ENCODE peak calls at places on chromosome 3, in nine cellular contexts. C, N, V, F, I, G, K, U and M are unnamed samples.

GRCh38 chr3:46663611-46664135 is 29.8 kb downstream of the ALS2CL start:
- DNase-seq in F (peak), N (peak), V (peak), G (no peak), I (no peak), C (peak), U (peak), K (peak), M (no peak)

GRCh38 chr3:124117486-124117885 is 125.6 kb upstream of the ROPN1 start:
- DNase-seq in I (no peak), G (peak), U (no peak), N (no peak), K (no peak), C (no peak), F (no peak), V (no peak), M (no peak)

GRCh38 chr3:113695818-113696645 is at the start of gene USF3:
- DNase-seq in U (peak), C (peak), F (peak), G (peak), V (peak), N (peak), I (peak), K (peak), M (peak)

GRCh38 chr3:127535106-127535785 is 55.3 kb downstream of the TPRA1 start:
- DNase-seq in K (no peak), F (no peak), U (no peak), I (no peak), V (no peak), N (peak), G (no peak), C (no peak), M (no peak)

GRCh38 chr3:181614878-181615277 is 96.8 kb upstream of the SOX2 start:
- DNase-seq in N (no peak), K (no peak), U (no peak), C (no peak), F (no peak), V (no peak), G (no peak), I (no peak), M (no peak)

GRCh38 chr3:30342319-30343060 is 263.9 kb upstream of the TGFBR2 start:
- DNase-seq in K (no peak), G (peak), N (peak), F (no peak), I (peak), U (peak), V (no peak), C (peak), M (no peak)

GRCh38 chr3:174333640-174334039 is 525.5 kb upstream of the NAALADL2 start:
- DNase-seq in U (no peak), I (no peak), C (no peak), F (no peak), K (no peak), V (no peak), N (no peak), G (no peak), M (no peak)

GRCh38 chr3:76646921-76647562 is 392.9 kb upstream of the ROBO2 start:
- DNase-seq in F (no peak), C (no peak), K (no peak), U (no peak), N (no peak), V (peak), G (no peak), I (no peak), M (no peak)

GRCh38 chr3:45644063-45644462 is 45.1 kb upstream of the SACM1L start:
- DNase-seq in K (no peak), N (no peak), V (no peak), I (no peak), G (peak), U (no peak), F (no peak), C (no peak), M (no peak)

GRCh38 chr3:15443826-15444524 is 16.6 kb downstream of the EAF1 start:
- DNase-seq in C (no peak), F (no peak), G (no peak), V (no peak), K (no peak), N (no peak), I (no peak), U (no peak), M (no peak)

GRCh38 chr3:21839181-21839580 is 88.2 kb upstream of the ZNF385D start:
- DNase-seq in V (no peak), C (no peak), I (no peak), K (no peak), U (no peak), F (no peak), G (no peak), N (no peak), M (no peak)

GRCh38 chr3:43867673-43868072 is 176.9 kb downstream of the ABHD5 start:
- DNase-seq in K (no peak), V (no peak), F (no peak), N (no peak), G (peak), C (no peak), U (no peak), I (no peak), M (no peak)

GRCh38 chr3:39917060-39917773 is 107.8 kb downstream of the MYRIP start:
- DNase-seq in C (no peak), G (peak), F (no peak), K (no peak), N (no peak), I (no peak), U (no peak), V (no peak), M (no peak)

GRCh38 chr3:10219737-10220136 is 28.5 kb upstream of the TATDN2 start:
- DNase-seq in C (no peak), N (no peak), F (no peak), K (no peak), I (no peak), V (no peak), U (no peak), G (no peak), M (no peak)

GRCh38 chr3:26353052-26353451 is 269.5 kb upstream of the LRRC3B start:
- DNase-seq in I (no peak), C (no peak), U (no peak), N (no peak), F (no peak), G (no peak), V (no peak), K (no peak), M (no peak)

GRCh38 chr3:98449606-98450193 is 13.3 kb upstream of the OR5K1 start:
- DNase-seq in I (no peak), F (no peak), U (no peak), N (no peak), K (no peak), C (no peak), V (no peak), G (no peak), M (no peak)

GRCh38 chr3:137294139-137294538 is 336.4 kb downstream of the IL20RB start:
- DNase-seq in U (no peak), K (no peak), I (no peak), N (no peak), V (peak), G (no peak), C (no peak), F (no peak), M (no peak)

GRCh38 chr3:72092778-72093177 is 307.8 kb upstream of the PROK2 start:
- DNase-seq in N (no peak), F (no peak), G (no peak), C (no peak), I (no peak), K (peak), U (no peak), V (no peak), M (no peak)

GRCh38 chr3:133987933-133988484 is 41.7 kb downstream of the SLCO2A1 start:
- DNase-seq in I (no peak), N (no peak), V (no peak), U (no peak), K (no peak), C (no peak), G (no peak), F (no peak), M (no peak)

GRCh38 chr3:135896613-135897012 is 68.9 kb upstream of the PPP2R3A start:
- DNase-seq in I (no peak), V (peak), F (no peak), K (no peak), G (peak), N (no peak), C (no peak), U (no peak), M (no peak)

GRCh38 chr3:112001516-112001915 is 2.8 kb downstream of the TAGLN3 start:
- DNase-seq in C (no peak), U (no peak), N (no peak), I (no peak), V (no peak), K (no peak), F (no peak), G (no peak), M (no peak)

GRCh38 chr3:22960326-22960984 is 242.7 kb upstream of the UBE2E2 start:
- DNase-seq in U (peak), N (peak), K (peak), F (peak), C (peak), G (peak), V (peak), I (peak), M (no peak)

GRCh38 chr3:131018970-131019369 is 7.7 kb downstream of the ASTE1 start:
- DNase-seq in N (no peak), V (no peak), F (no peak), G (no peak), U (no peak), K (no peak), C (no peak), I (no peak), M (no peak)

GRCh38 chr3:196055683-196056270 is 26.1 kb downstream of the TFRC start:
- DNase-seq in N (peak), V (no peak), U (peak), F (no peak), I (no peak), C (no peak), G (peak), K (no peak), M (no peak)

GRCh38 chr3:15330031-15330596 is 2.3 kb downstream of the SH3BP5 start:
- DNase-seq in U (peak), C (peak), K (no peak), I (no peak), N (peak), F (no peak), G (peak), V (no peak), M (no peak)

DNA sequence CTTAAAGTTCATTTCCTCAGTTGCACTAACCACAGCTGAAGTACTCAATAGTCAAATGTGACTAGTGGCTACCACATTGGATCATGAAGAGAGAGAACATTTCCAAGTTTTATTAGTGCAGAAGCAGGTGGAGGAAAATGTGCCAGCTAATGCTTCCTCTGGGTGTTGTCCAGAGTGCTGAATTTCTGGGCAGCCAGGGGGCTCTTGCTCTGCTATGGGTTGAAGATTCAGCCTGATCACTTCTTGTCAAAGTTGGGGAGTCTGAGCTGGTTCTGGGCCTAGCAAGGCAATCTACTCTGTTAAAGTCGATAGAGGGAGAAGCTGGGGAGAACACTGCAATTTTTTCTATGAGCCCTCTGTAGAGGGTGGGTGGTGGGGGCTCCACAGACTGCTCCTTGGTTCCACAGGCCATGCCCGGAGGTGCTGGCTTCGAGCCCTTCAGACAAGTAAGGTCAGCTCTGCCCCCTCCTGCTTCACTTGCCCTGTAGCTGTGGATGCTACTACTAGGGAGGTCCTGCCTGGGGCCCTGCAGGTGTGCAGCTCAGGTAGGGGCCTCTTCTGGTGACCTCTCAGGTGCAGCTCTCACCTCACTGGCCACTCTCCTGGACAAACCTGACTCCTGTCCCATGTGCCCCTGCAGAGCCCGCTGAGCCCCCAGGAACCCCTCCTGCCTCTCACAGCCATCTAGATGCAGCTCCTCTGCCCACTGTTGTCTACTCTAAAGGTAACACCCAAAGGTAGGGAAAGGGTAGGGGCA is 8.2 kb downstream of the ALG3 start:
- DNase-seq in U (no peak), V (peak), I (no peak), F (peak), C (no peak), K (peak), G (no peak), N (no peak), M (no peak)
- TF ChIP-seq CTCF in U (no peak), V (no peak), I (no peak), F (no peak), C (no peak), K (no peak), G (no peak), N (no peak), M (no peak)

GRCh38 chr3:129051776-129052400 is 8.7 kb upstream of the GP9 start:
- DNase-seq in C (no peak), U (no peak), G (no peak), V (no peak), F (no peak), N (no peak), K (no peak), I (no peak), M (no peak)
- TF ChIP-seq CTCF in C (no peak), U (no peak), G (no peak), V (no peak), F (no peak), N (no peak), K (no peak), I (no peak), M (no peak)

DNA sequence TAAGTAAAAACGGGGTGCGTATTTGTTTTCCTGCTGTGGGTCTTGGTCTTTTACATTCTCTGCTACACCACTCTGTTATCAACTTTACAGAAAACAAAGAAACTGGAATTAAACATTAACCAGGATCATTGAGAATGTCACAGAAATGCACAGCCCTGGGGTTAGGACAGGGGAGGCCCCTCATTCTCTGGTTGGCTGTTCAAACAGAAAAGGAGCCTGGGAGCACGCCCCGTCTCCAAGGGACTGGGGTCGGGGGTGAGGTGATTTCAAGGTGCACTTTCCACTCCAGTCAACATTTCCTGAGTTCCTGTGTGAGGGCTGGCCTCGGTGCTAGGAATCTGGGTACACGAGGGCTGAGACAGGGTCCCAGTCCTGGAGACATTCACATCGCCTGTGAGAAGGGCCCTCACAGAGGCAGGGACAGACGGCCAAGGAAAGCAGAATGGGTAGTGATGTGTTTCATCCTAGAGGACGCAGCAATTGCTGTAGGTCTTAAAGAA is 30.3 kb downstream of the CPN2 start:
- DNase-seq in V (no peak), C (no peak), F (no peak), I (no peak), N (no peak), K (no peak), U (no peak), G (no peak), M (no peak)
- TF ChIP-seq CTCF in V (no peak), C (no peak), F (no peak), I (no peak), N (no peak), K (no peak), U (no peak), G (no peak), M (no peak)

GRCh38 chr3:55405436-55405835 is 81.7 kb downstream of the WNT5A start:
- DNase-seq in I (no peak), F (no peak), C (no peak), V (peak), K (peak), G (no peak), N (no peak), U (no peak), M (no peak)
- TF ChIP-seq CTCF in I (no peak), F (no peak), C (no peak), V (peak), K (peak), G (no peak), N (no peak), U (no peak), M (peak)

DNA sequence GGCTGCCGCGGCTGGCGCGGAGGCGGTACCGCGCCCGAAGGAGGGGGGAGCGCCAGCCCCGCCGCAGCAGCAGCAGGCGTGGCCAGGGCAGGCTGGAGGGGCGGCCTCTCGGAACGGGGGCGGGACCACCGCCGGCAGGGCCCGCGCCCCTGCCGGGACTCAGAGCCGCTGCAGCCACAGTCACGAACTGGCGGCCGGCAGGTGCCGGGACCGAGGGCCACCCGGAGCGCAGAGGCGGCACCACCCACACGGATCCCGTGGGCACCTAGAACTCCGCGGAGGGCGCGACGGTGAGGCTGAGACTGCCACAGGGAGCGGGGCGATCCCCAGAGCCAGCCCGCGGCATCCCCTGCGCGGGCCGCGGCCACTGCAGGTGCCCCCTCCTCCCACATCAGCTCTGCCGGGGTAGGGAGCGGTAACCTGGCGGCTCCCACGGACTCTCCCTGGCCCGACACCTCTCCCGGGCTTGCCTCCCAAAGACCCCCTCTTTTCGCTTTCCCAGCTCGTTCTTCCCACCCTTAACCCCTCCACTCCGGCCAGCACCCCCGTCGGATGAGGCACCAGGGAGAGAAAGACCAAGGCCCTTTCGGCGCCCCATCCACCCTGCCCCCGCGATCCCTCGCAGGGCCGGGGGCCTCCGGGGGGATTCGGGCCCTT is at the start of gene VWA5B2:
- DNase-seq in N (peak), U (peak), K (peak), G (peak), C (no peak), V (peak), F (peak), I (peak), M (peak)
- TF ChIP-seq CTCF in N (peak), U (no peak), K (no peak), G (no peak), C (no peak), V (no peak), F (no peak), I (no peak), M (peak)

DNA sequence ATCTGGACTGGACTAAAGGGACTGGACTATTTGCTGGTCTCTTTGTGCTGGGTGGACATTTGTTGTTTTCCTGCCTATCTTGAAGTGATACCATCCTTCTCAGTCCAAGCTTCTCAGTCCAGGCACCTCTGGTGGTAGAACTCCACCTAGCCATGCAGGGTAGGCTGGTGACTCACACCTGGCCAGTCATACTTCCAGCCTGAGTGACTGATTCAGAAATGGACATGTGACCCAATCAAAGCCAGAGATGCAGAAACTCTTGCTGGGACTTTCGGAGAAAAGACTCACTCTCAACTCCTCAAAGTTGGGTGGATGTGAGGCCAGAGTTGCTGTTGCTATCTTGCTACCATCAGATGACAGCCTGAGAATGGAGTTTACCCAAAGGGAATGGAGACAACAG is 5.6 kb upstream of the ASB14 start:
- DNase-seq in V (no peak), C (no peak), U (no peak), G (peak), N (peak), K (no peak), F (no peak), I (peak), M (no peak)
- TF ChIP-seq CTCF in V (no peak), C (no peak), U (no peak), G (no peak), N (no peak), K (no peak), F (no peak), I (no peak), M (no peak)

GRCh38 chr3:180183346-180183745 is 146.6 kb upstream of the PEX5L start:
- DNase-seq in N (no peak), F (no peak), V (no peak), U (no peak), K (no peak), G (no peak), I (no peak), C (no peak), M (no peak)

GRCh38 chr3:180184806-180185205 is 148.1 kb upstream of the PEX5L start:
- DNase-seq in N (no peak), I (no peak), V (no peak), C (no peak), F (no peak), U (no peak), G (no peak), K (no peak), M (no peak)

GRCh38 chr3:180189310-180189648 is 152.5 kb upstream of the PEX5L start:
- DNase-seq in N (no peak), V (no peak), U (no peak), G (no peak), I (no peak), C (no peak), K (no peak), F (no peak), M (no peak)

GRCh38 chr3:180188512-180189309 is 152.0 kb upstream of the PEX5L start:
- DNase-seq in N (no peak), G (no peak), U (no peak), I (no peak), C (no peak), K (no peak), V (no peak), F (no peak), M (no peak)
- TF ChIP-seq CTCF in N (no peak), G (no peak), U (no peak), I (no peak), C (no peak), K (no peak), V (no peak), F (no peak), M (no peak)

GRCh38 chr3:74787008-74787407 is 172.5 kb upstream of the CNTN3 start:
- DNase-seq in U (no peak), V (peak), I (no peak), G (no peak), N (no peak), F (no peak), C (no peak), K (no peak), M (no peak)
- TF ChIP-seq CTCF in U (no peak), V (no peak), I (no peak), G (no peak), N (no peak), F (no peak), C (no peak), K (no peak), M (no peak)

GRCh38 chr3:155411500-155412223 is 118.2 kb upstream of the STRIT1 start:
- DNase-seq in I (no peak), G (no peak), F (no peak), V (peak), C (no peak), K (peak), U (no peak), N (no peak), M (no peak)
- TF ChIP-seq CTCF in I (no peak), G (no peak), F (no peak), V (peak), C (no peak), K (peak), U (no peak), N (no peak), M (no peak)